ENCODE peak calls at places on chromosomes 12 and 14, in five cellular contexts. T is neural crest cell, H is cardiac fibroblast, U is ascending aorta, C is HEK293T. O is an unnamed sample.

GRCh38 chr14:68790656-68791077 is 2.2 kb downstream of the ZFP36L1 start:
- DNase-seq in T (no peak), H (no peak), U (no peak), C (no peak), O (no peak)

GRCh38 chr12:98503343-98503592 is 12.1 kb upstream of the TMPO start:
- DNase-seq in T (peak), H (peak), U (peak), C (peak), O (peak)

GRCh38 chr14:99231850-99232401 is 40.1 kb downstream of the BCL11B start:
- DNase-seq in T (peak), H (no peak), U (no peak), C (peak), O (no peak)

GRCh38 chr12:112418248-112418595 is 525 bp upstream of the PTPN11 start:
- DNase-seq in T (no peak), H (no peak), U (no peak), C (no peak), O (no peak)

GRCh38 chr12:63875703-63876102 is 31.2 kb downstream of the SRGAP1 start:
- DNase-seq in T (no peak), H (no peak), U (no peak), C (no peak), O (no peak)

GRCh38 chr12:122813310-122813713 is 21.9 kb upstream of the HIP1R start:
- DNase-seq in T (no peak), H (no peak), U (no peak), C (no peak), O (no peak)

GRCh38 chr12:44780221-44780770 is 95.8 kb downstream of the NELL2 start:
- DNase-seq in T (no peak), H (no peak), U (no peak), C (no peak), O (no peak)

GRCh38 chr12:22083167-22083566 is 37.1 kb downstream of the CMAS start:
- DNase-seq in T (no peak), H (peak), U (no peak), C (no peak), O (peak)

GRCh38 chr14:97995571-97995970 is 1198.4 kb downstream of the VRK1 start:
- DNase-seq in T (no peak), H (no peak), U (no peak), C (no peak), O (no peak)

GRCh38 chr14:73759183-73759713 is 45.1 kb upstream of the PNMA1 start:
- DNase-seq in T (peak), H (peak), U (no peak), C (peak), O (no peak)

GRCh38 chr12:19869413-19869812 is 430.1 kb downstream of the AEBP2 start:
- DNase-seq in T (no peak), H (peak), U (peak), C (no peak), O (no peak)

GRCh38 chr12:131533139-131533538 is 177.8 kb upstream of the SFSWAP start:
- DNase-seq in T (no peak), H (no peak), U (no peak), C (no peak), O (no peak)

GRCh38 chr12:101305226-101305779 is 25.4 kb downstream of the UTP20 start:
- DNase-seq in T (no peak), H (no peak), U (no peak), C (no peak), O (no peak)

GRCh38 chr12:76216585-76217472 is 131.4 kb downstream of the BBS10 start:
- DNase-seq in T (no peak), H (no peak), U (no peak), C (no peak), O (no peak)

GRCh38 chr14:39459795-39460478 is 27.7 kb upstream of the FBXO33 start:
- DNase-seq in T (no peak), H (peak), U (no peak), C (no peak), O (no peak)

GRCh38 chr12:52903285-52903854 is 1.5 kb downstream of the KRT8 start:
- DNase-seq in T (peak), H (peak), U (peak), C (peak), O (no peak)

GRCh38 chr12:50224026-50224692 is 57.0 kb upstream of the CERS5 start:
- DNase-seq in T (no peak), H (peak), U (no peak), C (no peak), O (peak)

GRCh38 chr12:74152370-74152769 is 385.3 kb upstream of the ATXN7L3B start:
- DNase-seq in T (no peak), H (no peak), U (no peak), C (no peak), O (no peak)

GRCh38 chr12:2023365-2023764 is 19.1 kb upstream of the DCP1B start:
- DNase-seq in T (no peak), H (no peak), U (no peak), C (no peak), O (peak)

O was measured in T47D.